ENCODE peak calls at places on chromosomes 1 and 21, in eight cellular contexts. M is A549; G is AG10803; Y is tibial nerve; K is CD4-positive, alpha-beta memory T cell; E is BE2C; T is dorsolateral prefrontal cortex; R is effector memory CD4-positive, alpha-beta T cell. N is an unnamed sample.
A peak's percentile ranks its signal among the peaks of the same experiment; 100 is the strongest.

GRCh38 chr1:177012342-177012741 is 152.2 kb downstream of the ASTN1 start:
- DNase-seq in M (no peak), G (no peak), Y (no peak), K (no peak), E (no peak), T (no peak), R (no peak), N (no peak)

GRCh38 chr1:175287377-175287776 is 94.8 kb upstream of the KIAA0040 start:
- DNase-seq in M (no peak), G (no peak), Y (no peak), K (no peak), E (no peak), T (no peak), R (no peak), N (no peak)

GRCh38 chr21:34617753-34618339 is 2.9 kb upstream of the RCAN1 start:
- DNase-seq in M (no peak), G (no peak), Y (no peak), K (no peak), E (no peak), T (no peak), R (no peak), N (no peak)

GRCh38 chr1:11731719-11732283 is 4.1 kb upstream of the AGTRAP start:
- DNase-seq in M (no peak), G (peak; percentile 54), Y (peak; percentile 71), K (no peak), E (peak; percentile 50), T (peak; percentile 86), R (no peak), N (no peak)

GRCh38 chr1:156533568-156534220 is 33.1 kb upstream of the MEF2D start:
- DNase-seq in M (no peak), G (no peak), Y (no peak), K (no peak), E (no peak), T (no peak), R (no peak), N (no peak)

GRCh38 chr1:117231748-117232373 is 21.1 kb upstream of the VTCN1 start:
- DNase-seq in M (no peak), G (no peak), Y (no peak), K (no peak), E (no peak), T (no peak), R (no peak), N (no peak)

GRCh38 chr1:29120955-29121485 is 2.7 kb downstream of the TMEM200B start:
- DNase-seq in M (peak; percentile 41), G (peak; percentile 31), Y (no peak), K (peak; percentile 62), E (peak; percentile 65), T (no peak), R (peak; percentile 40), N (no peak)

GRCh38 chr1:223837206-223837605 is 8.5 kb downstream of the TP53BP2 start:
- DNase-seq in M (no peak), G (no peak), Y (no peak), K (no peak), E (no peak), T (no peak), R (no peak), N (no peak)

GRCh38 chr1:154466136-154466665 is 35.8 kb upstream of the TDRD10 start:
- DNase-seq in M (no peak), G (no peak), Y (no peak), K (no peak), E (no peak), T (no peak), R (no peak), N (no peak)

GRCh38 chr1:150151291-150152181 is 1.8 kb downstream of the PLEKHO1 start:
- DNase-seq in M (no peak), G (peak; percentile 43), Y (no peak), K (peak; percentile 77), E (no peak), T (no peak), R (peak; percentile 68), N (no peak)

GRCh38 chr1:27058976-27059688 is 46.5 kb upstream of the TENT5B start:
- DNase-seq in M (no peak), G (no peak), Y (no peak), K (no peak), E (no peak), T (no peak), R (no peak), N (no peak)

GRCh38 chr1:76012341-76013208 is 62.0 kb upstream of the ST6GALNAC3 start:
- DNase-seq in M (no peak), G (peak; percentile 22), Y (no peak), K (no peak), E (no peak), T (no peak), R (no peak), N (no peak)

GRCh38 chr1:176919386-176920378 is 244.8 kb downstream of the ASTN1 start:
- DNase-seq in M (no peak), G (no peak), Y (no peak), K (no peak), E (no peak), T (no peak), R (no peak), N (no peak)

GRCh38 chr1:192630521-192631287 is 5.2 kb upstream of the RGS13 start:
- DNase-seq in M (no peak), G (no peak), Y (no peak), K (no peak), E (no peak), T (no peak), R (no peak), N (no peak)

GRCh38 chr1:192629602-192630001 is 6.3 kb upstream of the RGS13 start:
- DNase-seq in M (no peak), G (no peak), Y (no peak), K (no peak), E (no peak), T (no peak), R (no peak), N (no peak)

GRCh38 chr1:192627901-192628300 is 8.0 kb upstream of the RGS13 start:
- DNase-seq in M (no peak), G (no peak), Y (no peak), K (no peak), E (no peak), T (no peak), R (no peak), N (no peak)

GRCh38 chr1:192628406-192629057 is 7.4 kb upstream of the RGS13 start:
- DNase-seq in M (no peak), G (no peak), Y (no peak), K (no peak), E (peak; percentile 44), T (no peak), R (no peak), N (no peak)

DNA sequence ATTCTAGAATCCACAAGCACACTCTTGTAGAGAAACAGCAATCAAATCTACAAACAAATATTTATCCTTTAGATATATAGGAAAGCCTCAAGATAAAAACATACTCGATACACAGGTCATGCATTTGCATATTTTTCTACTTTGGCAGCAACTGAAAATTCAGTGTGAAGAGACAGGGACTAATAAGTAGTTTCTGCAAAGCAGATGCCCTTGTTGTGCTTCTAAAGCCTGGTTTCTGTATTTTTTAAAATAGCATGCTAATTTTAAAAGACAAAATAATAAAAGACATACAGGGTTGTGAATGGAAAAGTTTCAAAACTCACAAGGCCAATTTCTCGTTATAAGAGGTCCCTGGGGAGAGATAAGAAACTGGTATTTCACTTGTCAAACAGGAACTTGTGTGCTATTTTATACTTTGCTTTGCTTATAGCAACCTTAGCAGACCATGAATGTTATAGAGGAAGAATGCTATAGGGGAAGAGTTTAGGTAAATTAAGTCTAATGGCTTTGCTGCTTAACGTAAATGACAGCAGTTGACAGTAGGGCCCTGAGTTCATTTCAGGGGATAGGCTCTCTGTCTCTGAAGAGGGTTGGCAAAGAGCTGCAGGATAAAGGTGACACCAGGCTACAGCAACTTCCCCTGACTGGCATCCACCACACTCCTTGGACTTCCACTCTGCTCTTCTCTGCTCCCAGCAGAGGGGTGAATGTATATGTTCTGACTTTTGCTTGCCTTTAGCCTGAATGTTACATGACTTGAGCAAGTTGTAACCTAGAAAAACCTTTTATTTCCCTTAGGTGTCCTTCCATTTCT is 9.4 kb upstream of the RGS13 start:
- DNase-seq in M (no peak), G (no peak), Y (no peak), K (no peak), E (no peak), T (no peak), R (no peak), N (no peak)
- H3K4me3 ChIP-seq in M (no peak overlapping the region), G (no peak overlapping the region), Y (no peak overlapping the region), K (no peak overlapping the region), E (no peak overlapping the region), T (no peak overlapping the region), R (no peak overlapping the region), N (no peak overlapping the region)

DNA sequence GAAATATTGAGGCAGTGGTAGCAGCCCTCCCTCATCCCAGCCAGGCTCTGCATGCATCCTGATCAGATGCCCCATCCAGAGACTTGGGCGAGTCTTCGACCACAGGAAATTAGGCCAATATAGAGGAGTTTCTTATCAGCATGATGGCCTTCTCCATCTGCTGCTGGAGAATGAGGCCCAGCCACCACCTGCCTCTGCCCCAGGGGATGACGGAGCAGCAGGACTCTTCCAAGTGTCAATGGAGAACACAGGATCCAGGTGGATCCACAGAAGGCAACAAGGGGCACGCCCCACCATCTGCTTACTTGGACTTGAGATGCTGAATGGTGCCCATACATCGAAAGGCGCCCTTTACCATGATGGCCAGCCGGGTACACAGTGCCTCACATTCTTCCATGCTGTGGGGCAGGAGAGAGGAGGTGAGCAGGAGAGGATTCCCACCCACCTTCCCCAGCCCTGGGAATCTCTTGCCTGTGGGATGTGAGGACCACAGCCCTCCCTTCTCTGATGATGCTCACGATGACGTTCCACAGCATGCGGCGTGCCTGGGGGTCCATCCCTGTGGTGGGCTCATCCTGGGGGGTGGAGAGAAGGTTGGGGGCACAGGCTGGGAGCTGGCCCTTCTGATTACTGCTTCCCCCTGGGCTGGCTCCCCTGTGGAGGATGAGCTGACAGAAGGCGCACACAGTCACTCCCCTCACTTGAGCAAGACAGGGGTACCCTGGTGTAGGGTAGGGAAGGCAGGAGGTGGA is 91.5 kb upstream of the GCLM start:
- DNase-seq in M (no peak), G (no peak), Y (no peak), K (no peak), E (no peak), T (no peak), R (no peak), N (no peak)
- H3K4me3 ChIP-seq in M (no peak overlapping the region), G (no peak overlapping the region), Y (no peak overlapping the region), K (no peak overlapping the region), E (no peak overlapping the region), T (no peak overlapping the region), R (no peak overlapping the region), N (no peak overlapping the region)

GRCh38 chr1:50418600-50419109 is 4.6 kb downstream of the DMRTA2 start:
- DNase-seq in M (no peak), G (no peak), Y (no peak), K (no peak), E (peak; percentile 41), T (no peak), R (no peak), N (no peak)
- H3K4me3 ChIP-seq in M (no peak overlapping the region), G (no peak overlapping the region), Y (peak overlapping the region; percentile 27), K (no peak overlapping the region), E (peak overlapping the region; percentile 42), T (no peak overlapping the region), R (no peak overlapping the region), N (peak overlapping the region; percentile 4)

DNA sequence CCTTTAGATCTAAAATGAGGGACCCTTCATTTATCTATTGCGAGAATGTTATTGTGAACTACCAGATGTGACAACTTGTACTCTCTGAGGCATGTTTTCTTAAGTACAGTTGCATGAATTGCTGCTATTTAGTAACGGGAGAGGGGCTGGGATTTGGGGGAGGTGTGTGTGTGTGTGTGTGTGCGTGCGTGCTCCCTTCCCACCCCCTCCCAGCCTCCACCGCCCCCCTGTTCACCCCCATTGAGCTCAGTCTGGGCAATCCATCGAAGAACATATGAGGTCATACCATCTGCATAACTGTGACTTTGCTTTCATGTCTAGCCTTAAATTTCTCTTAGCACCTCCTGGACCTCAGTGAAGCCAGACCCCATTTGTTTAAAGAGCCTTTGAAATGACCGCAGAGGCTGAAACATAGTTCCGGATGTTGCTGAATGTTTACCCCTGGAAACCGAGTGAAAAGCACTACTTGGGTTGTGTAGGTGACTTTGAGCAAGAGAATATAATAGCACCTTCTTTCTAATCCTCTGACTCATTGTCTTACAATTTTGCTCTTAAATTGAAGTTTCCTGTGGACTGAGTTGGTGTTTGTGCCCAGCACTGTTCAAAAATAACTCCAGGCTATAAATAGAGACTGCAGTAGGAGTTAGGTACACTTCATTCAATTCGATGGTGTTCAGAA is 75.4 kb downstream of the UBE4B start:
- DNase-seq in M (no peak), G (peak; percentile 56), Y (no peak), K (no peak), E (no peak), T (no peak), R (no peak), N (no peak)
- H3K4me3 ChIP-seq in M (no peak overlapping the region), G (no peak overlapping the region), Y (no peak overlapping the region), K (no peak overlapping the region), E (no peak overlapping the region), T (peak overlapping the region; percentile 15), R (no peak overlapping the region), N (no peak overlapping the region)

N was measured in iPS DF 6.9.